ENCODE peak calls at places on chromosome 10, in four cellular contexts. G is uterus, V is psoas muscle, E is heart left ventricle. N is an unnamed sample.

GRCh38 chr10:4266387-4267083 is 481.5 kb upstream of the KLF6 start:
- DNase-seq in G (no peak), V (no peak), E (no peak), N (no peak)

GRCh38 chr10:13349776-13350274 is 1.7 kb upstream of the SEPHS1 start:
- DNase-seq in G (peak), V (peak), E (peak), N (peak)

GRCh38 chr10:129094813-129095212 is 372.2 kb upstream of the MGMT start:
- DNase-seq in G (no peak), V (no peak), E (no peak), N (no peak)

GRCh38 chr10:48572414-48572813 is 32.5 kb downstream of the ARHGAP22 start:
- DNase-seq in G (no peak), V (no peak), E (no peak), N (no peak)

GRCh38 chr10:43251664-43252165 is 15.2 kb downstream of the RASGEF1A start:
- DNase-seq in G (no peak), V (peak), E (peak), N (no peak)

GRCh38 chr10:86372785-86373239 is 6.2 kb upstream of the GRID1 start:
- DNase-seq in G (no peak), V (no peak), E (peak), N (peak)

GRCh38 chr10:77553966-77554365 is 83.6 kb downstream of the KCNMA1 start:
- DNase-seq in G (no peak), V (no peak), E (no peak), N (no peak)

GRCh38 chr10:43076876-43077420 is at the start of gene RET:
- DNase-seq in G (no peak), V (peak), E (peak), N (peak)

GRCh38 chr10:110822708-110823291 is 48.9 kb upstream of the PDCD4 start:
- DNase-seq in G (no peak), V (no peak), E (no peak), N (no peak)

GRCh38 chr10:119206603-119207366 is 586 bp upstream of the GRK5 start:
- DNase-seq in G (peak), V (peak), E (peak), N (peak)

GRCh38 chr10:36254191-36254590 is 612.1 kb upstream of the FZD8 start:
- DNase-seq in G (peak), V (peak), E (peak), N (peak)

GRCh38 chr10:119306514-119306951 is 99.2 kb downstream of the GRK5 start:
- DNase-seq in G (peak), V (peak), E (no peak), N (peak)

GRCh38 chr10:110275140-110275729 is 29.5 kb downstream of the SMNDC1 start:
- DNase-seq in G (no peak), V (no peak), E (no peak), N (no peak)

GRCh38 chr10:100620087-100620835 is 84.5 kb downstream of the HIF1AN start:
- DNase-seq in G (no peak), V (no peak), E (no peak), N (no peak)

GRCh38 chr10:111698711-111699110 is 484.9 kb downstream of the GPAM start:
- DNase-seq in G (no peak), V (no peak), E (no peak), N (no peak)

GRCh38 chr10:117804470-117805011 is 242.2 kb downstream of the RAB11FIP2 start:
- DNase-seq in G (no peak), V (no peak), E (no peak), N (no peak)

GRCh38 chr10:122838880-122839279 is 6.8 kb downstream of the CUZD1 start:
- DNase-seq in G (no peak), V (no peak), E (no peak), N (no peak)

GRCh38 chr10:47008769-47009168 is 97.5 kb downstream of the PTPN20 start:
- DNase-seq in G (no peak), V (no peak), E (no peak), N (no peak)

GRCh38 chr10:43304687-43305333 is 37.9 kb upstream of the RASGEF1A start:
- DNase-seq in G (peak), V (peak), E (peak), N (peak)

GRCh38 chr10:70791390-70792039 is 6.3 kb upstream of the TBATA start:
- DNase-seq in G (no peak), V (no peak), E (no peak), N (no peak)

GRCh38 chr10:44939691-44940401 is 19.8 kb upstream of the RASSF4 start:
- DNase-seq in G (no peak), V (no peak), E (peak), N (no peak)

GRCh38 chr10:46014683-46015405 is 15.6 kb downstream of the NCOA4 start:
- DNase-seq in G (no peak), V (no peak), E (no peak), N (no peak)

GRCh38 chr10:55224007-55224781 is 423.2 kb upstream of the PCDH15 start:
- DNase-seq in G (no peak), V (no peak), E (no peak), N (no peak)

GRCh38 chr10:130790339-130790738 is 521.2 kb downstream of the TCERG1L start:
- DNase-seq in G (no peak), V (no peak), E (no peak), N (no peak)

DNA sequence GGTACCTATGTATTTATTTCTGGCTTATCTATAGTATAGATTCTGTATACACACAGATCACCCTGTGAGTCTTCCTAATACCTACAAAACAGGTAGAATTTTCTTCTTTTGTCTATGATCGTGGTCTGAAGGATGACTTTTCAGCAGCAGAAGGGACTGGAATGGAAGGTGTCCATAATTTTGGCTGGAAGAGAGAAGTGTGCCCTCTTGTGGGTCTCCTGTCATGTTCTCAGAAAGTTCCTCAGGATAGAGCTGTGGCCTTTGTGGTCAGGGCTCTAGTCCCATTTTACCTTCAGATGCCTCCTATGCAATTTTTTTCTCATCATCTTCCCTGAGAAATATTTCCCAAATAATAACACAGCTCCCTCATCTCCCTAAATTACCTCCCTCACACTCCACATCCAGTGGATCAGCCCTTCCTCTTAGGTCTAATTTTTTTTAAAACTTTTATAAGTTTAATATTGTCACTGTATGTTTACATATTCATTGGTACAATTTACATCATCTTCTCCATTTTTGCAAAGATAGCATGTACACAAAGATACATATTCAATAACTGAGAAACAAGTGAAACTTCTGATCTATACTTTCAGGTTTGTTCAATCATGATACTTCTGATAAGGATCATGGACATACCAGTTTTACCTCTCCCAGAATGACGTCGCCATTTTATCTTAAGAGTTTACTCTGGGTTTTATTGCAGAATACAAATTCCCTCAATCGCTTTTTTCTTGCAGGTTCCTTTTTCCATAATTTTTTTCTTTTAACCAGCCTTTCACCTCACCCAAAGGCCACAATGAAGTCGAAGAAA is 112.7 kb downstream of the REEP3 start:
- DNase-seq in G (no peak), V (no peak), E (no peak), N (no peak)
- TF ChIP-seq CTCF in G (peak), V (peak), E (peak), N (no peak)

GRCh38 chr10:3104251-3104918 is 37.0 kb downstream of the PFKP start:
- DNase-seq in G (no peak), V (peak), E (peak), N (no peak)

GRCh38 chr10:3102721-3103410 is 35.5 kb downstream of the PFKP start:
- DNase-seq in G (no peak), V (no peak), E (no peak), N (no peak)

GRCh38 chr10:3105166-3105565 is 37.8 kb downstream of the PFKP start:
- DNase-seq in G (no peak), V (peak), E (no peak), N (no peak)

GRCh38 chr10:3105905-3106304 is 38.6 kb downstream of the PFKP start:
- DNase-seq in G (no peak), V (peak), E (no peak), N (no peak)

GRCh38 chr10:3103646-3104045 is 36.3 kb downstream of the PFKP start:
- DNase-seq in G (no peak), V (no peak), E (no peak), N (no peak)
- H3K27ac ChIP-seq in G (no peak), V (peak), E (no peak), N (no peak)

DNA sequence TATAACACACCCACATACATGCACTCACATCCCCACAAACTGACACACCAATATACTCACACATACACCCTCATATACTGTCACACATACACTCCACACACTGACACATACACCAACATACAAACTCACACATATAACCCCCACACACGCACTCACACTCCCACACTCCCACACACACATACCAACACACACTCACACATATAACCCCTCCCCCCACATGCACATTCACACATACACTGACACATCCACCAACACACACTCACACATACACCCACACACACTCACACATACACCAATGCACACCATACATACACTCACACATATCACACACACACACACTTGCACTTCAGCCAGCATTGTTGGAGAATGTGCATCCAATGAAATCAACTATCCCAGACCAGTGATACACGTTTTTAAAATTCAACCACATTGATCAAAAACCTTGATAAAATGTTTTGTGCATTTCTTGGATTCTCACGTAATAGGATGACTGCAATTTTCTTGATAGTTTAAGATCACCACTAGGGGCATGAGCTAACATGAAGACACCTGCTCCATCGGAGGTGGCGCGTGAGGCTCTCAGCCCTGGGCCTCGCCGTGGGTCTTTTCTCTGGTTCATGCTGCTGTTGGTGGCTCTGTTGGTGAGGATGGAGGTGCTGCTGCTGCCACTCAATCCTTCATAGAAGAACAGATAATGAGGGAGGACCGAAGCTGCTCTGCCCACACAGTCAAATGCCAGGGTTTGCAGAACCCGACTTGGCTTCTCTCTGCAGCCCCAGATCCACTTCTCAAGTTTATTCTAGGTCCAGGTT is 32.1 kb upstream of the CHST15 start:
- DNase-seq in G (no peak), V (no peak), E (no peak), N (no peak)
- TF ChIP-seq CTCF in G (peak), V (peak), E (peak), N (no peak)

DNA sequence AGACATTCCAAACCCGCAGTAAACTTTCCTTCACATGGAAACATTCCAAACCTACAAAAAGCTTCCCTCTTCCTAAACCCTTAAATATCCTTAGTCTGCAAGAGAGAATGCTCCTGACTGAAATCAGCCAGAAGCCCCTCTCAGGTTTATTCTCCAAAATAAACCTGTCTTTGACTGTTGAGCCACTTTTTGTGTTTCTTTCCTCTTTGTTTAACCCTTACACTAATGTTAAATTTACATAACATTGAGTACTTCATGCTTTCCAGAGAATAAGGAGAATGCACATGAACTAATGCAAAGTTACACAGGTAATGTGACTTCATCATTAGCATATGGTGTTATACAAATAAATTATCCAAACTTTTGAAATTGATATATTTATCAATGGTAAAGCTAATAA is 262.6 kb upstream of the PRKCQ start:
- DNase-seq in G (no peak), V (no peak), E (no peak), N (no peak)
- H3K27ac ChIP-seq in G (no peak), V (no peak), E (no peak), N (no peak)

GRCh38 chr10:90866050-90866598 is 5.7 kb upstream of the RPP30 start:
- DNase-seq in G (no peak), V (no peak), E (no peak), N (no peak)

GRCh38 chr10:90872648-90873020 is 860 bp downstream of the RPP30 start:
- DNase-seq in G (no peak), V (no peak), E (no peak), N (no peak)

GRCh38 chr10:90871761-90872647 is at the start of gene RPP30:
- DNase-seq in G (peak), V (peak), E (peak), N (peak)

GRCh38 chr10:90865400-90865799 is 6.4 kb upstream of the RPP30 start:
- DNase-seq in G (no peak), V (no peak), E (no peak), N (no peak)

DNA sequence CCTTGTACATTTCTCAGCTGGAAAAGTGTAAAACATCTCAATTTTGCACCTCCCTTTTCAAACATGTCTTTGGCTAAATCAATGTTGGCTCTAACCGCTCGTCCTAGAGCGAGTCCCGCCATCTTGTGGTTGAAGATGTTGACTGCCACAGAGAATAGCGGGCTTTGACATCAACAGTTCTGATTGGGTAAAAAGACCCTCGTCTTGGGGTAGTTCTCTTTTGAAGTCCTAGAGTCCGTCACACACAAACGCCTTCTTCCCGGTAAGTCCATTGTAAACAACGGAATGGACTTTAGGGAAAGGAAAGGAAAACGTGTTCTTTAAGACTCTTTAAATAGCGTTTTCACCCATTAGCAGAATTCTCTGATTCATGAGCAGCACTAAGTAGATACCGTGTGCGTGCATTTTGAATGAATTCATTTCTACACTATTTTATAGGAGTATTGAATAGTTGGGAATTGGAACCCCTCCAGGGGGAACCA is 454 bp upstream of the RPP30 start:
- DNase-seq in G (peak), V (no peak), E (peak), N (no peak)
- TF ChIP-seq CTCF in G (peak), V (peak), E (peak), N (no peak)

DNA sequence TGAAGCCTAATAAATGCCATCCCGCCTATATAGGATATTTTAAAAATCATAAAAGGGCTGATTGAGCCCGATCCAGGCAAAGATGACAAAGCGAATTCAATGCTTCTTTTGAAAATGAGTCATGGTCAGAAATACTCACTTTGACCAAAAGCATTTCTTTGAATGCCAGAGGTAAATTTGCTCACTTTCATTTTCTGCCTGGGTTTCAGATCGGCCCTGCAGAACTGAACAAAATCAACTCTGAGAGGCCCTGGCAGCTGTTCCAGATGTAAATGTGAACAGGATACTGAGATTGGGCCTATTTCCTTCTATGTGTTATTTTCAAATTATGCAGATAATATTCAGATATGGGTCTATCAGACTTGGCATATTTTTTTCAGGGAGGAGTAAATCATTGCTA is 114.8 kb upstream of the ARID5B start:
- DNase-seq in G (no peak), V (no peak), E (no peak), N (no peak)
- H3K27ac ChIP-seq in G (peak), V (no peak), E (no peak), N (peak)

GRCh38 chr10:102225646-102226541 is at the start of gene ELOVL3:
- DNase-seq in G (peak), V (peak), E (peak), N (peak)
- TF ChIP-seq CTCF in G (peak), V (no peak), E (no peak), N (no peak)

DNA sequence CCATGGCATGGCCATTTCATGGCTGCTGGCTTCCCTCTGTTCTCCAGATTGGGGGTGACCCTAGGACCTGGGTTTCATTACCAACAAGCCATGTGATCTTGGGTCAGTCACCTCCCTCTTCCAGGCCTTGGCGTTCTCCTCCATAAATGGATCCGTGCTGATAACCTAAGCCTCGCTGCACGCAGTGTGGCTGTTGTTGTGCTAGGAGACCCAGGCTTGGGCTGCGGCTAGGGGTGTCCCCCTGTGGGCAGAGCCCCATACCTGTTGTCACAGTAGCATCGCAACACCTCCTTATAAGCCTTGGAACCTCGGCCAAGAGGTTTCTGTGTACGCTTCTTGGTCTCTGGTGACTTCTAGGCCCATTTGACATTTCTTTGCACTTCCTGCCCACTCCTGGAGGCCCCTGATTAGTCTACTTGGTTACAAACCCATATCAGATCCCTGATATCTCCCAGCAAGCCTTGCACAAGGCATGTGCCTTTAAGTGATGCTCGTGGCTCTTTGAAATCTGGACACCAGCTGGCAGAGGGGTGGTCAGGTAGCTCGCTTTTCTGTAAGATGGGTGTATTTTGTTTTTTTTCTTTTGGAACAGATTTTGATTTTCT is 23.6 kb downstream of the ZMIZ1 start:
- DNase-seq in G (no peak), V (no peak), E (no peak), N (no peak)
- H3K27ac ChIP-seq in G (peak), V (peak), E (no peak), N (peak)

GRCh38 chr10:87915406-87915805 is 52.0 kb downstream of the PTEN start:
- DNase-seq in G (no peak), V (no peak), E (no peak), N (no peak)
- TF ChIP-seq CTCF in G (no peak), V (no peak), E (no peak), N (no peak)

GRCh38 chr10:75021851-75022250 is 89.6 kb upstream of the SAMD8 start:
- DNase-seq in G (no peak), V (no peak), E (no peak), N (peak)
- H3K27ac ChIP-seq in G (no peak), V (no peak), E (no peak), N (peak)

N was measured in stomach.